ENCODE peak calls at places on chromosomes 13 and 19, in eight cellular contexts. Q is GM13976; S is epithelial cell of esophagus; R is CD8-positive, alpha-beta T cell; I is A549; M is H9; Y is cardiac fibroblast; Z is nephron progenitor cell. W is an unnamed sample.

GRCh38 chr19:50003810-50004419 is 21.3 kb downstream of the VRK3 start:
- DNase-seq in R (peak; percentile 35), M (no peak), Y (peak; percentile 94), Z (no peak), S (peak; percentile 92), I (peak; percentile 86), Q (peak; percentile 78), W (peak; percentile 96)

GRCh38 chr19:55080915-55081772 is 5.5 kb downstream of the EPS8L1 start:
- DNase-seq in Y (peak; percentile 74), Z (peak; percentile 92), S (peak; percentile 94), R (peak; percentile 89), M (peak; percentile 99), Q (peak; percentile 98), I (peak; percentile 89), W (no peak)

GRCh38 chr19:48799358-48800300 is 11.2 kb downstream of the BCAT2 start:
- DNase-seq in Z (no peak), Y (no peak), R (no peak), S (no peak), M (no peak), I (no peak), Q (no peak), W (no peak)

GRCh38 chr19:56301152-56301551 is 13.5 kb downstream of the ZSCAN5A start:
- DNase-seq in S (peak; percentile 9), R (no peak), Z (no peak), Y (peak; percentile 7), M (no peak), I (no peak), Q (no peak), W (no peak)

GRCh38 chr13:20258208-20258962 is 26.3 kb upstream of the GJB6 start:
- DNase-seq in M (no peak), R (no peak), S (no peak), I (peak; percentile 2), Z (no peak), Q (no peak), Y (no peak), W (no peak)

GRCh38 chr19:2059422-2060201 is 8.6 kb upstream of the MKNK2 start:
- DNase-seq in R (no peak), Q (no peak), Y (peak; percentile 64), M (no peak), S (peak; percentile 53), Z (peak; percentile 61), I (peak; percentile 93), W (no peak)

GRCh38 chr19:2064788-2065524 is 13.9 kb upstream of the MKNK2 start:
- DNase-seq in Y (no peak), Z (no peak), Q (no peak), M (no peak), S (no peak), R (no peak), I (no peak), W (no peak)

GRCh38 chr13:113934576-113934975 is 39.3 kb downstream of the C13orf46 start:
- DNase-seq in I (no peak), Q (no peak), M (no peak), Z (no peak), S (no peak), R (no peak), Y (no peak), W (no peak)

GRCh38 chr19:46990998-46991676 is 28.5 kb upstream of the NPAS1 start:
- DNase-seq in Y (peak; percentile 94), M (peak; percentile 86), R (peak; percentile 68), I (peak; percentile 85), S (peak; percentile 85), Q (peak; percentile 76), Z (peak; percentile 79), W (peak; percentile 66)

GRCh38 chr13:71056581-71056980 is 810.4 kb downstream of the DACH1 start:
- DNase-seq in Z (no peak), M (peak; percentile 58), S (no peak), R (no peak), Y (no peak), I (no peak), Q (no peak), W (no peak)

GRCh38 chr13:28022848-28023518 is 34.5 kb upstream of the URAD start:
- DNase-seq in M (peak; percentile 39), I (no peak), Q (no peak), S (no peak), Z (peak; percentile 10), Y (peak; percentile 27), R (no peak), W (no peak)

GRCh38 chr19:46524272-46524671 is 28.6 kb upstream of the PNMA8B start:
- DNase-seq in Q (no peak), S (no peak), R (no peak), Z (no peak), I (no peak), M (no peak), Y (no peak), W (no peak)

GRCh38 chr13:66532146-66532545 is 698.0 kb downstream of the PCDH9 start:
- DNase-seq in Q (no peak), M (no peak), Z (no peak), I (peak; percentile 26), R (no peak), Y (peak; percentile 32), S (no peak), W (peak; percentile 26)

DNA sequence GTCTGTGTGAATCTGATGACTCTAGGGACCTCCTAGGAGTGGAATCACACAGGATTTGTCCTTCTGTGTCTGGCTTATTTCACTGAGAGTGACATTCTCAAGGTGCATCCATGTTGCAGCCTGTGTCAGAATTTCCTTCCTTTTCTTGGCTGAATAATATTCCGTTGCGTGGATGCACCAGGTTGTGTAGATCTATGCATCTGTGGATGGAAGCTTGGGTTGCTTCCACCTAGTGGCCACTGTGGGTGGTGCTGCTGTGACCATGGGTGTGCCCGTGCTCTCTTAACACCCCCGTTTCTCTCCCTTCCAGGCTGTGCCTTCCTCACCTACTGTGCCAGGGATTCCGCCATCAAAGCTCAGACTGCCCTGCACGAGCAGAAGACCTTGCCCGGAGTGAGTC is 26.2 kb downstream of the CELF5 start:
- DNase-seq in Y (peak; percentile 17), I (peak; percentile 48), M (no peak), Q (peak; percentile 70), S (peak; percentile 24), R (peak; percentile 36), Z (peak; percentile 28), W (no peak)
- TF ChIP-seq CTCF in Y (peak; percentile 71), I (peak; percentile 37), M (peak; percentile 58), Q (peak; percentile 48), S (peak; percentile 60), R (peak; percentile 71), Z (peak; percentile 28), W (peak; percentile 43)

DNA sequence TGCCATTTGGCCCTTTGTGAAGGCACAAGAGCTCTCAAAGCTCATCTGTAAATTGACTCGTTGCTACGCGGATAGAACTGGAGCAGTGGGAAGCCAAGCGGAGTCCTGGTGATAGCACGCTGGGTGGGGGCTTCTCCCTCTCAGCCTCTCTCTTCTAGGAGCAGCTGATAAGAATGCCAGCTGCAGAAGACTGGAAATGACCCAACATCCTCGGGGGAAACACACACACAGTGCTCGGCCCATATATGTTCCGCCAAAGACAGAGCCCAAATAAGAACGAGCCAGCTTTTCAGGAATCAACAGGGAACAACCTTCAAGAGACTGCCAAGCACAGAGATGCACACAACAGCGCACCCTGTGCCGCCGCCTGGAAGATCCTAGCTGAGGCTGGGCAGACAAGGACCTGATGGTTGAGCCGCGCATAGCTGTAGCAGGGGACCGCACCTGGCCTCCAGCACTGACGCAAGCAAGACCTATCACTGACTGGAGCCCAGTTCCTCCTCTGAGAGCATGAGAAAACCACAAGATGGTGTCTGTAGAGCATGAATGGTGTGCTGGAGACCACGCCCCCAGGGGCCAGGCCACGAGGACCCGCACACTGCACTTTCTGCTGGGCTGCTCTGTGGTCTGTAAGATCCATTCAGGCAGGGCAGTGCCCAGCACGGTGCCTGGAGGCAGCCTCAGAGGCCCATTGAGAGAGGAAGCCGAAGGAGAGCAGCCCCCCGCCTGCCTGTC is 16.0 kb upstream of the SLC35E1 start:
- DNase-seq in M (peak; percentile 45), R (peak; percentile 55), Z (no peak), S (peak; percentile 44), Y (peak; percentile 47), Q (peak; percentile 86), I (no peak), W (no peak)
- TF ChIP-seq CTCF in M (no peak), R (no peak), Z (no peak), S (peak; percentile 2), Y (no peak), Q (peak; percentile 23), I (no peak), W (no peak)

GRCh38 chr13:92143766-92144165 is 745.3 kb downstream of the GPC5 start:
- DNase-seq in M (no peak), R (no peak), Z (no peak), Y (no peak), I (no peak), S (no peak), Q (no peak), W (no peak)
- TF ChIP-seq CTCF in M (no peak), R (no peak), Z (no peak), Y (no peak), I (no peak), S (no peak), Q (no peak), W (no peak)

GRCh38 chr19:19403373-19403901 is 2.0 kb upstream of the GATAD2A start:
- DNase-seq in R (no peak), Z (no peak), M (no peak), S (peak; percentile 73), Y (no peak), I (no peak), Q (no peak), W (no peak)

GRCh38 chr19:19405919-19406877 is 723 bp downstream of the GATAD2A start:
- DNase-seq in I (peak; percentile 30), R (peak; percentile 32), Q (peak; percentile 58), Z (peak; percentile 76), M (peak; percentile 51), S (peak; percentile 41), Y (peak; percentile 51), W (peak; percentile 20)

GRCh38 chr19:19402656-19403372 is 2.7 kb upstream of the GATAD2A start:
- DNase-seq in M (no peak), S (peak; percentile 58), Y (peak; percentile 47), Z (no peak), Q (no peak), I (no peak), R (no peak), W (no peak)

GRCh38 chr19:19406878-19407639 is 1.6 kb downstream of the GATAD2A start:
- DNase-seq in Q (no peak), R (peak; percentile 64), Z (no peak), S (peak; percentile 64), M (no peak), I (peak; percentile 53), Y (peak; percentile 61), W (no peak)

DNA sequence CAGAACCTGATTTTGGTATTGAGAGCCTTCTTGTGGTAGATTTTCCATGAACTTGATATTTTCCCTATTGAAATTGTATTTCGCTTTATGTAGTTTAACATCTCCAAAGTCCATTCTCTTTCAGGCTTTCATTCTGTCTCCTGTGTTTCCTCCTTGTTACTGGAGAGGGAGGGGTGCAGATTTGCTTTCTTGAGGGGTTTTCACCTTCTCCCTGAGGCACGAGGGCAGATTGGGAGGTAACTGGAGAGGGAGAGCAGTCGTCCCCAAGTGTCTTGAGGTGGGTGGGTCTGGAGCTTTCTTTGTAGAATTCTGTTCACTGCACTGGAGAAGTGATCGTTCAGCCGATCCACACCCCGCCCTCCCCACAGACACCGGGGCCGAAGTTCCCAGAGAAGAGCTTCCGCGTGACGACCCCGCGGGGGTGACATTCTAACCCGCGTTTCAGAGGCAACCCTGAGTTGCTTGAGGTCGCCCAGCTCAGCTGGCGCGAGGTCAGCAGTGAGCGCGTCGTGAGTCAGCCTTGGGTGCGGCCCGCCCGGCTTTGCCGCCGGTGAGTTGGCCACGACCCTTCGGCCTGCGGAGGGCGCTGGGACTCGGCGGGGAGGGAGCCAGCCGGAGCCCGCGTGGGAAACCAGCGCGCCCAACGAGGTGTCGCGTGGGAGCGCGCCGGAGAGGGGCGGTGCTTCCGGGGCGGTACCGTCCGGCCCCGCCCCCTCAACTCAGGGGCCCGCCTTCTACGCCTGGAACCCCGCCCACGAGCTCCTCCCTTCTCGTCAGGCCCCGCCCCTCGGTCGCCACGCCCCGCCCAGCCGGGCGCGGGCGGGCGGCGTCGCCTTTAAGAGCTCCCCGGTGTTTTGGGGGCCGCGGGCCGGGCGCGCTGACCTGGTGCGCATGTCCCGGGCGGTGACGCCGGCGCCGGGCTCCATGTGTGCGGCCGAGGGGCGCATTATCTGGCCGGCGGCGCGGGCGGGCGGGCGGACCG is at the start of gene GATAD2A:
- DNase-seq in S (peak; percentile 92), Q (peak; percentile 96), Y (peak; percentile 96), I (peak; percentile 87), M (peak; percentile 84), R (peak; percentile 92), Z (peak; percentile 93), W (peak; percentile 73)
- TF ChIP-seq CTCF in S (no peak), Q (peak; percentile 73), Y (peak; percentile 16), I (no peak), M (no peak), R (no peak), Z (no peak), W (no peak)